ENCODE peak calls at places on chromosomes 11 and 22, in nine cellular contexts. A is head of caudate nucleus; E is T-helper 9 cell; K is cardiac septum; P is thoracic aorta; H is activated CD4-positive, CD25-positive, alpha-beta regulatory T cell treated with anti-CD3 and anti-CD28 coated beads, Interleukin-2, amount 50 U/mL, for 16 hours; O is activated gamma-delta T cell treated with Interleukin-2 at 50 U/mL for 16 hours; M is left ventricle myocardium inferior; C is hepatocyte. F is an unnamed sample.

GRCh38 chr11:13826505-13827278 is 135.8 kb upstream of the SPON1 start:
- DNase-seq in A (no peak), E (no peak), K (no peak), P (no peak), H (no peak), O (no peak), M (no peak), C (no peak), F (no peak)

GRCh38 chr11:35859311-35859710 is 84.6 kb upstream of the LDLRAD3 start:
- DNase-seq in A (no peak), E (no peak), K (no peak), P (no peak), H (no peak), O (no peak), M (no peak), C (no peak), F (no peak)

GRCh38 chr11:29300441-29300840 is 716.4 kb downstream of the KCNA4 start:
- DNase-seq in A (no peak), E (no peak), K (no peak), P (no peak), H (no peak), O (no peak), M (no peak), C (no peak), F (no peak)

GRCh38 chr11:128180446-128181089 is 406.8 kb downstream of the ETS1 start:
- DNase-seq in A (no peak), E (no peak), K (no peak), P (no peak), H (no peak), O (no peak), M (no peak), C (no peak), F (peak; percentile 87)

GRCh38 chr22:19129871-19130270 is 1.2 kb upstream of the TSSK2 start:
- DNase-seq in A (no peak), E (no peak), K (no peak), P (no peak), H (no peak), O (no peak), M (no peak), C (no peak), F (no peak)

GRCh38 chr22:32796865-32797573 is 4.5 kb upstream of the TIMP3 start:
- DNase-seq in A (peak; percentile 86), E (peak; percentile 32), K (peak; percentile 82), P (peak; percentile 51), H (peak; percentile 17), O (peak; percentile 27), M (peak; percentile 63), C (peak; percentile 85), F (no peak)

GRCh38 chr11:17542249-17542648 is 2.0 kb downstream of the USH1C start:
- DNase-seq in A (no peak), E (no peak), K (peak; percentile 61), P (no peak), H (no peak), O (no peak), M (peak; percentile 1), C (peak; percentile 84), F (no peak)

GRCh38 chr22:27331526-27332281 is 469.9 kb downstream of the MN1 start:
- DNase-seq in A (peak; percentile 70), E (no peak), K (no peak), P (peak; percentile 13), H (no peak), O (no peak), M (peak; percentile 46), C (peak; percentile 69), F (no peak)

GRCh38 chr11:68122936-68123539 is 1.9 kb upstream of the CHKA start:
- DNase-seq in A (no peak), E (no peak), K (no peak), P (no peak), H (no peak), O (no peak), M (peak; percentile 40), C (peak; percentile 27), F (no peak)

GRCh38 chr11:94885133-94885532 is 88.2 kb downstream of the CWC15 start:
- DNase-seq in A (no peak), E (no peak), K (no peak), P (no peak), H (no peak), O (no peak), M (no peak), C (no peak), F (no peak)

GRCh38 chr11:64378335-64378884 is 19.4 kb downstream of the RPS6KA4 start:
- DNase-seq in A (peak; percentile 34), E (no peak), K (no peak), P (no peak), H (no peak), O (no peak), M (peak; percentile 20), C (no peak), F (no peak)

GRCh38 chr11:134543144-134544044 is 131.4 kb upstream of the B3GAT1 start:
- DNase-seq in A (peak; percentile 7), E (no peak), K (peak; percentile 31), P (no peak), H (no peak), O (no peak), M (no peak), C (no peak), F (no peak)

GRCh38 chr11:119758291-119758690 is 29.3 kb upstream of the NECTIN1 start:
- DNase-seq in A (no peak), E (no peak), K (no peak), P (no peak), H (no peak), O (no peak), M (no peak), C (no peak), F (no peak)

GRCh38 chr22:17484608-17485007 is 78.7 kb upstream of the SLC25A18 start:
- DNase-seq in A (no peak), E (no peak), K (no peak), P (no peak), H (no peak), O (no peak), M (no peak), C (no peak), F (no peak)

GRCh38 chr11:13216019-13217006 is 61.3 kb upstream of the BMAL1 start:
- DNase-seq in A (no peak), E (no peak), K (no peak), P (no peak), H (no peak), O (no peak), M (no peak), C (peak; percentile 44), F (peak; percentile 55)

GRCh38 chr11:11821899-11822298 is 19.9 kb upstream of the USP47 start:
- DNase-seq in A (no peak), E (no peak), K (no peak), P (no peak), H (no peak), O (no peak), M (no peak), C (no peak), F (no peak)

GRCh38 chr11:111715142-111715816 is 50.9 kb downstream of the PPP2R1B start:
- DNase-seq in A (no peak), E (no peak), K (no peak), P (no peak), H (no peak), O (no peak), M (no peak), C (no peak), F (no peak)

GRCh38 chr22:43840431-43840830 is 21.9 kb downstream of the SULT4A1 start:
- DNase-seq in A (no peak), E (no peak), K (no peak), P (no peak), H (no peak), O (no peak), M (no peak), C (no peak), F (no peak)

GRCh38 chr11:63866211-63866610 is 27.3 kb downstream of the MARK2 start:
- DNase-seq in A (no peak), E (peak; percentile 48), K (no peak), P (no peak), H (peak; percentile 50), O (peak; percentile 74), M (peak; percentile 32), C (peak; percentile 53), F (no peak)

GRCh38 chr11:8905528-8906165 is 5.3 kb upstream of the AKIP1 start:
- DNase-seq in A (no peak), E (no peak), K (no peak), P (no peak), H (no peak), O (no peak), M (no peak), C (no peak), F (no peak)

GRCh38 chr11:83725718-83726117 is 439.6 kb upstream of the CCDC90B start:
- DNase-seq in A (peak; percentile 40), E (no peak), K (no peak), P (no peak), H (no peak), O (no peak), M (no peak), C (peak; percentile 15), F (no peak)

GRCh38 chr11:13271060-13271693 is 6.4 kb upstream of the BMAL1 start:
- DNase-seq in A (no peak), E (no peak), K (no peak), P (no peak), H (no peak), O (no peak), M (no peak), C (no peak), F (no peak)

GRCh38 chr11:111629499-111629898 is 27.2 kb downstream of the SIK2 start:
- DNase-seq in A (no peak), E (no peak), K (no peak), P (no peak), H (no peak), O (no peak), M (no peak), C (no peak), F (no peak)

GRCh38 chr11:108286369-108286768 is 63.5 kb downstream of the ATM start:
- DNase-seq in A (no peak), E (no peak), K (no peak), P (no peak), H (no peak), O (no peak), M (no peak), C (no peak), F (no peak)

GRCh38 chr11:8942518-8943066 is at the start of gene ASCL3:
- DNase-seq in A (no peak), E (no peak), K (no peak), P (no peak), H (no peak), O (no peak), M (no peak), C (no peak), F (no peak)

GRCh38 chr22:48662476-48663150 is 1165.1 kb downstream of the BRD1 start:
- DNase-seq in A (no peak), E (no peak), K (no peak), P (no peak), H (no peak), O (no peak), M (no peak), C (no peak), F (no peak)

GRCh38 chr22:25448435-25449051 is 115.9 kb upstream of the GRK3 start:
- DNase-seq in A (no peak), E (peak; percentile 3), K (no peak), P (no peak), H (no peak), O (no peak), M (no peak), C (peak; percentile 30), F (no peak)

GRCh38 chr22:42680648-42681047 is 31.5 kb upstream of the CYB5R3 start:
- DNase-seq in A (no peak), E (no peak), K (no peak), P (no peak), H (no peak), O (no peak), M (no peak), C (no peak), F (peak; percentile 93)

GRCh38 chr11:27972432-27973170 is 135.4 kb downstream of the KIF18A start:
- DNase-seq in A (no peak), E (no peak), K (no peak), P (no peak), H (no peak), O (no peak), M (no peak), C (peak; percentile 5), F (no peak)

GRCh38 chr22:36505998-36506635 is 723 bp downstream of the FOXRED2 start:
- DNase-seq in A (no peak), E (no peak), K (no peak), P (no peak), H (no peak), O (no peak), M (no peak), C (no peak), F (no peak)

GRCh38 chr22:50313600-50313999 is 6.2 kb upstream of the PLXNB2 start:
- DNase-seq in A (no peak), E (no peak), K (no peak), P (no peak), H (no peak), O (no peak), M (no peak), C (peak; percentile 3), F (no peak)